ENCODE peak calls at places on chromosomes 13 and 19, in six cellular contexts. One of them, this sample, is unnamed.

GRCh38 chr19:3771033-3771905 is 759 bp downstream of the RAX2 start:
- DNase-seq in endothelial cell of umbilical vein: no peak
- DNase-seq in GM12878: no peak
- DNase-seq in K562: no peak
- DNase-seq in HepG2: no peak
- DNase-seq in A549: no peak
- DNase-seq in this sample: no peak

GRCh38 chr13:38944219-38944618 is 46.4 kb downstream of the STOML3 start:
- DNase-seq in endothelial cell of umbilical vein: no peak
- DNase-seq in GM12878: no peak
- DNase-seq in HepG2: no peak
- DNase-seq in K562: no peak
- DNase-seq in A549: no peak
- DNase-seq in this sample: no peak

GRCh38 chr19:27793128-27793643 is 1419.8 kb downstream of the UQCRFS1 start:
- DNase-seq in A549: peak
- DNase-seq in K562: peak
- DNase-seq in endothelial cell of umbilical vein: peak
- DNase-seq in HepG2: peak
- DNase-seq in GM12878: peak
- DNase-seq in this sample: peak

GRCh38 chr13:29543230-29544215 is 52.0 kb downstream of the SLC7A1 start:
- DNase-seq in A549: no peak
- DNase-seq in GM12878: peak
- DNase-seq in endothelial cell of umbilical vein: no peak
- DNase-seq in HepG2: peak
- DNase-seq in K562: peak
- DNase-seq in this sample: peak

GRCh38 chr13:28411859-28412353 is 83.0 kb downstream of the FLT1 start:
- DNase-seq in endothelial cell of umbilical vein: peak
- DNase-seq in HepG2: no peak
- DNase-seq in GM12878: no peak
- DNase-seq in K562: no peak
- DNase-seq in A549: no peak
- DNase-seq in this sample: no peak

GRCh38 chr13:100536643-100537180 is 51.9 kb downstream of the GGACT start:
- DNase-seq in K562: no peak
- DNase-seq in HepG2: no peak
- DNase-seq in endothelial cell of umbilical vein: no peak
- DNase-seq in GM12878: no peak
- DNase-seq in A549: no peak
- DNase-seq in this sample: no peak

GRCh38 chr13:114224201-114224600 is 10.5 kb upstream of the CDC16 start:
- DNase-seq in K562: no peak
- DNase-seq in endothelial cell of umbilical vein: no peak
- DNase-seq in A549: no peak
- DNase-seq in HepG2: no peak
- DNase-seq in GM12878: no peak
- DNase-seq in this sample: no peak

GRCh38 chr13:44249439-44249838 is 124.2 kb upstream of the SERP2 start:
- DNase-seq in A549: no peak
- DNase-seq in GM12878: no peak
- DNase-seq in HepG2: no peak
- DNase-seq in endothelial cell of umbilical vein: peak
- DNase-seq in K562: no peak
- DNase-seq in this sample: no peak

GRCh38 chr19:15316498-15316897 is 15.8 kb downstream of the BRD4 start:
- DNase-seq in HepG2: no peak
- DNase-seq in GM12878: peak
- DNase-seq in A549: no peak
- DNase-seq in endothelial cell of umbilical vein: no peak
- DNase-seq in K562: no peak
- DNase-seq in this sample: no peak

GRCh38 chr19:13094771-13095392 is 7.8 kb downstream of the LYL1 start:
- DNase-seq in HepG2: no peak
- DNase-seq in A549: no peak
- DNase-seq in endothelial cell of umbilical vein: peak
- DNase-seq in K562: peak
- DNase-seq in GM12878: no peak
- DNase-seq in this sample: peak

GRCh38 chr13:103812966-103813365 is 746.7 kb upstream of the SLC10A2 start:
- DNase-seq in HepG2: no peak
- DNase-seq in GM12878: no peak
- DNase-seq in A549: no peak
- DNase-seq in K562: no peak
- DNase-seq in endothelial cell of umbilical vein: peak
- DNase-seq in this sample: no peak

GRCh38 chr19:44757735-44758505 is 9.4 kb downstream of the BCL3 start:
- DNase-seq in K562: no peak
- DNase-seq in HepG2: no peak
- DNase-seq in GM12878: no peak
- DNase-seq in A549: no peak
- DNase-seq in endothelial cell of umbilical vein: peak
- DNase-seq in this sample: no peak

GRCh38 chr19:34722353-34722752 is 11.7 kb upstream of the ZNF181 start:
- DNase-seq in endothelial cell of umbilical vein: no peak
- DNase-seq in A549: no peak
- DNase-seq in HepG2: no peak
- DNase-seq in K562: no peak
- DNase-seq in GM12878: no peak
- DNase-seq in this sample: no peak

GRCh38 chr19:57708641-57709354 is at the start of gene ZNF154:
- DNase-seq in K562: no peak
- DNase-seq in HepG2: no peak
- DNase-seq in GM12878: no peak
- DNase-seq in A549: no peak
- DNase-seq in endothelial cell of umbilical vein: peak
- DNase-seq in this sample: no peak

GRCh38 chr19:10001899-10002298 is 8.4 kb downstream of the COL5A3 start:
- DNase-seq in HepG2: peak
- DNase-seq in K562: peak
- DNase-seq in A549: no peak
- DNase-seq in endothelial cell of umbilical vein: no peak
- DNase-seq in GM12878: no peak
- DNase-seq in this sample: peak

GRCh38 chr19:55635334-55635717 is 5.5 kb upstream of the ZNF580 start:
- DNase-seq in A549: no peak
- DNase-seq in K562: no peak
- DNase-seq in GM12878: no peak
- DNase-seq in endothelial cell of umbilical vein: no peak
- DNase-seq in HepG2: no peak
- DNase-seq in this sample: no peak

GRCh38 chr19:40175820-40176219 is 15.4 kb upstream of the MAP3K10 start:
- DNase-seq in K562: no peak
- DNase-seq in A549: no peak
- DNase-seq in endothelial cell of umbilical vein: no peak
- DNase-seq in HepG2: no peak
- DNase-seq in GM12878: no peak
- DNase-seq in this sample: no peak
- H3K4me3 ChIP-seq in K562: no peak
- H3K4me3 ChIP-seq in A549: no peak
- H3K4me3 ChIP-seq in endothelial cell of umbilical vein: no peak
- H3K4me3 ChIP-seq in HepG2: no peak
- H3K4me3 ChIP-seq in GM12878: no peak
- H3K4me3 ChIP-seq in this sample: no peak

GRCh38 chr13:113176822-113177221 is 18.4 kb downstream of the PROZ start:
- DNase-seq in K562: no peak
- DNase-seq in A549: no peak
- DNase-seq in GM12878: no peak
- DNase-seq in endothelial cell of umbilical vein: no peak
- DNase-seq in HepG2: no peak
- DNase-seq in this sample: no peak
- TF ChIP-seq MYC in K562: no peak
- TF ChIP-seq MYC in A549: no peak
- TF ChIP-seq MYC in GM12878: no peak
- TF ChIP-seq MYC in endothelial cell of umbilical vein: no peak
- TF ChIP-seq MYC in HepG2: no peak
- TF ChIP-seq MYC in this sample: no peak

DNA sequence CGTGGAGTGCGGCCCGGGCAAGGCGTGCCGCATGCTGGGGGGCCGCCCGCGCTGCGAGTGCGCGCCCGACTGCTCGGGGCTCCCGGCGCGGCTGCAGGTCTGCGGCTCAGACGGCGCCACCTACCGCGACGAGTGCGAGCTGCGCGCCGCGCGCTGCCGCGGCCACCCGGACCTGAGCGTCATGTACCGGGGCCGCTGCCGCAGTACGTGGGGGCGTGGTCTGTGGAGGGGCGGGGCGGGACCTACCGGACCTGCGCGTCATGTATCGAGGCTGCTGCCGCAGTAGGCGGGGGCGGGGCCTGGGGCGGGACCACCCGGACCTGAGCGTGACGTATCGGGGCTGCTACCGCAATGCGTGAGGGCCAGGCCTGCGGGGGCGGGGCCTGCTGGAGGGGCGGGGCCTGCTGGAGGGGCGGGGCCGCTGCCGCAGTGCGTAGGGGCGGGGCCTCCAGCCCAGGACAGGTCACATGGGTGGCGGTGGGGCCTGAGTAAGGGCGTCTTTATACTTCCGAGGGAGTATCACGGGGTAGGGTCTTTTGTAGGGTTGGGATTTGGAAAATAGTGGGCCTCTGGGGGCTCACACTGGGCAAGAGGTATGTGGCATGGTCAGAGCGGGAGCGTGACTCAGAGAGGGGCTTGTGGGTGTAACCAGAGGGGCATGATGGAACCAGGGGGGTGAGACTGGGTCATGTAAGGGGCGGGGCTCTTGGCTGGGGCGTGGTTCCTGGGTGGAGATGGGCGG is 4.3 kb downstream of the FSTL3 start:
- DNase-seq in K562: peak
- DNase-seq in HepG2: peak
- DNase-seq in endothelial cell of umbilical vein: peak
- DNase-seq in A549: peak
- DNase-seq in GM12878: peak
- DNase-seq in this sample: peak
- TF ChIP-seq CTCF in K562: peak
- TF ChIP-seq CTCF in HepG2: peak
- TF ChIP-seq CTCF in endothelial cell of umbilical vein: peak
- TF ChIP-seq CTCF in A549: peak
- TF ChIP-seq CTCF in GM12878: peak
- TF ChIP-seq CTCF in this sample: peak

GRCh38 chr19:1153891-1154730 is 20.0 kb downstream of the SBNO2 start:
- DNase-seq in K562: no peak
- DNase-seq in GM12878: no peak
- DNase-seq in HepG2: no peak
- DNase-seq in A549: no peak
- DNase-seq in endothelial cell of umbilical vein: no peak
- DNase-seq in this sample: no peak
- H3K4me3 ChIP-seq in K562: no peak
- H3K4me3 ChIP-seq in GM12878: no peak
- H3K4me3 ChIP-seq in HepG2: no peak
- H3K4me3 ChIP-seq in A549: peak
- H3K4me3 ChIP-seq in endothelial cell of umbilical vein: no peak
- H3K4me3 ChIP-seq in this sample: no peak